ENCODE peak calls at places on chromosomes 16 and 17, in nine cellular contexts. E, W, T, J, X, G, Q, S and Y are unnamed samples.

GRCh38 chr16:3951861-3952332 is 71.4 kb upstream of the CREBBP start:
- DNase-seq in E (no peak), W (peak), T (no peak), J (peak), X (peak), G (no peak), Q (no peak), S (no peak), Y (peak)

GRCh38 chr17:80614320-80614719 is 69.7 kb downstream of the RPTOR start:
- DNase-seq in E (no peak), W (no peak), T (no peak), J (no peak), X (no peak), G (no peak), Q (no peak), S (no peak), Y (no peak)

GRCh38 chr16:57519796-57520360 is 16.5 kb downstream of the CCDC102A start:
- DNase-seq in E (peak), W (peak), T (no peak), J (peak), X (peak), G (peak), Q (peak), S (peak), Y (peak)

GRCh38 chr17:56978441-56979090 is 635 bp downstream of the SCPEP1 start:
- DNase-seq in E (no peak), W (no peak), T (no peak), J (no peak), X (no peak), G (no peak), Q (no peak), S (no peak), Y (no peak)

GRCh38 chr16:49161191-49161590 is 120.4 kb downstream of the CBLN1 start:
- DNase-seq in E (no peak), W (no peak), T (no peak), J (no peak), X (no peak), G (no peak), Q (no peak), S (no peak), Y (no peak)

GRCh38 chr17:4958102-4958501 is 7.2 kb downstream of the ENO3 start:
- DNase-seq in E (no peak), W (no peak), T (no peak), J (no peak), X (no peak), G (no peak), Q (no peak), S (no peak), Y (peak)

GRCh38 chr17:71337903-71338302 is 782.9 kb upstream of the SOX9 start:
- DNase-seq in E (no peak), W (no peak), T (no peak), J (no peak), X (no peak), G (no peak), Q (no peak), S (no peak), Y (no peak)

GRCh38 chr16:15811778-15812750 is 44.8 kb downstream of the MYH11 start:
- DNase-seq in E (no peak), W (no peak), T (peak), J (peak), X (peak), G (no peak), Q (no peak), S (no peak), Y (peak)

GRCh38 chr16:700684-701584 is 4.7 kb downstream of the FBXL16 start:
- DNase-seq in E (no peak), W (no peak), T (no peak), J (no peak), X (no peak), G (no peak), Q (peak), S (peak), Y (peak)

GRCh38 chr17:35243459-35244204 is 760 bp downstream of the SLFN5 start:
- DNase-seq in E (peak), W (no peak), T (peak), J (peak), X (no peak), G (peak), Q (peak), S (peak), Y (peak)

GRCh38 chr17:79940381-79941087 is 95.1 kb downstream of the TBC1D16 start:
- DNase-seq in E (no peak), W (no peak), T (no peak), J (no peak), X (no peak), G (no peak), Q (no peak), S (no peak), Y (peak)

GRCh38 chr16:13176711-13177110 is 275.3 kb downstream of the SHISA9 start:
- DNase-seq in E (no peak), W (no peak), T (peak), J (peak), X (no peak), G (no peak), Q (no peak), S (no peak), Y (no peak)

GRCh38 chr16:85140455-85141012 is 28.3 kb upstream of the CIBAR2 start:
- DNase-seq in E (no peak), W (no peak), T (no peak), J (no peak), X (no peak), G (no peak), Q (no peak), S (no peak), Y (no peak)

GRCh38 chr16:54194008-54194731 is 92.4 kb downstream of the IRX3 start:
- DNase-seq in E (no peak), W (no peak), T (peak), J (peak), X (no peak), G (no peak), Q (no peak), S (no peak), Y (peak)

GRCh38 chr17:32283745-32284207 is 18.1 kb downstream of the RHBDL3 start:
- DNase-seq in E (no peak), W (no peak), T (no peak), J (peak), X (no peak), G (no peak), Q (no peak), S (no peak), Y (peak)

GRCh38 chr17:67531291-67531690 is 154.2 kb downstream of the PITPNC1 start:
- DNase-seq in E (no peak), W (no peak), T (no peak), J (no peak), X (no peak), G (no peak), Q (no peak), S (no peak), Y (peak)

GRCh38 chr17:41520821-41521521 is 2.3 kb upstream of the KRT15 start:
- DNase-seq in E (no peak), W (no peak), T (no peak), J (no peak), X (no peak), G (no peak), Q (no peak), S (no peak), Y (no peak)

GRCh38 chr17:28563475-28563874 is 7.8 kb downstream of the PIGS start:
- DNase-seq in E (no peak), W (no peak), T (no peak), J (no peak), X (no peak), G (no peak), Q (no peak), S (no peak), Y (no peak)

GRCh38 chr17:52170963-52171572 is 12.6 kb upstream of the CA10 start:
- DNase-seq in E (no peak), W (no peak), T (no peak), J (no peak), X (peak), G (no peak), Q (no peak), S (no peak), Y (peak)

GRCh38 chr17:31919802-31920525 is 16.8 kb upstream of the SUZ12 start:
- DNase-seq in E (no peak), W (peak), T (no peak), J (no peak), X (no peak), G (no peak), Q (no peak), S (no peak), Y (peak)

GRCh38 chr16:2692251-2692947 is 10.1 kb downstream of the KCTD5 start:
- DNase-seq in E (no peak), W (no peak), T (no peak), J (no peak), X (no peak), G (no peak), Q (no peak), S (no peak), Y (peak)

GRCh38 chr17:30021708-30022317 is 80.4 kb downstream of the EFCAB5 start:
- DNase-seq in E (peak), W (no peak), T (no peak), J (no peak), X (peak), G (no peak), Q (peak), S (no peak), Y (no peak)

GRCh38 chr16:17784073-17784472 is 313.3 kb upstream of the XYLT1 start:
- DNase-seq in E (no peak), W (no peak), T (no peak), J (peak), X (no peak), G (no peak), Q (no peak), S (no peak), Y (no peak)

GRCh38 chr17:70804161-70804560 is 634.8 kb downstream of the KCNJ2 start:
- DNase-seq in E (no peak), W (no peak), T (no peak), J (peak), X (no peak), G (no peak), Q (no peak), S (no peak), Y (peak)

GRCh38 chr16:65061935-65062334 is 59.9 kb downstream of the CDH11 start:
- DNase-seq in E (no peak), W (no peak), T (no peak), J (no peak), X (no peak), G (no peak), Q (no peak), S (no peak), Y (no peak)

GRCh38 chr16:658679-659571 is 9.0 kb upstream of the RHOT2 start:
- DNase-seq in E (no peak), W (no peak), T (no peak), J (no peak), X (no peak), G (no peak), Q (no peak), S (peak), Y (no peak)

GRCh38 chr17:81323411-81323868 is 28.3 kb upstream of the SLC38A10 start:
- DNase-seq in E (no peak), W (no peak), T (no peak), J (no peak), X (no peak), G (no peak), Q (no peak), S (no peak), Y (no peak)